ENCODE peak calls at places on chromosomes 5 and 9, in ten cellular contexts. K is SK-N-SH, X is transverse colon, A is HCT116, N is HepG2, Q is sigmoid colon, J is stomach, G is Panc1, I is GM12878, B is spleen. C is an unnamed sample. For H3K9me3, the result is how much of the 10 kb centered on the place peaks cover.

GRCh38 chr5:95647886-95648860 is 1.6 kb downstream of the RFESD start:
- DNase-seq in G (no peak), J (no peak), B (no peak), Q (no peak), N (no peak), K (no peak), A (no peak), I (no peak), X (no peak), C (no peak)

GRCh38 chr9:104091028-104091590 is 3.0 kb upstream of the SMC2 start:
- DNase-seq in A (no peak), B (no peak), N (no peak), X (no peak), G (no peak), Q (no peak), I (no peak), K (no peak), J (no peak), C (no peak)

GRCh38 chr9:114172981-114173833 is 17.9 kb downstream of the COL27A1 start:
- DNase-seq in N (peak), G (no peak), J (no peak), K (no peak), I (no peak), X (no peak), Q (peak), B (peak), A (no peak), C (no peak)

GRCh38 chr5:24535646-24536045 is 109.1 kb downstream of the CDH10 start:
- DNase-seq in K (no peak), N (no peak), B (no peak), G (no peak), I (no peak), X (no peak), Q (no peak), J (no peak), A (no peak), C (no peak)

GRCh38 chr5:141753971-141754713 is 72.1 kb upstream of the ARAP3 start:
- DNase-seq in B (no peak), A (peak), X (no peak), K (no peak), J (peak), G (no peak), Q (no peak), I (no peak), N (no peak), C (no peak)

GRCh38 chr5:140239939-140240700 is 62.8 kb downstream of the PFDN1 start:
- DNase-seq in N (peak), X (peak), G (no peak), J (peak), A (no peak), Q (peak), I (no peak), B (peak), K (peak), C (no peak)

GRCh38 chr5:115946655-115947054 is 15.6 kb upstream of the LVRN start:
- DNase-seq in A (no peak), X (no peak), J (no peak), G (no peak), Q (no peak), I (no peak), K (no peak), N (no peak), B (no peak), C (no peak)

GRCh38 chr9:72958485-72959266 is 5.8 kb upstream of the ALDH1A1 start:
- DNase-seq in B (peak), K (no peak), G (no peak), X (no peak), J (no peak), N (no peak), Q (no peak), A (no peak), I (no peak), C (no peak)

GRCh38 chr5:38420246-38420645 is 136.2 kb downstream of the LIFR start:
- DNase-seq in J (no peak), Q (no peak), N (no peak), B (no peak), K (no peak), A (no peak), G (no peak), I (no peak), X (no peak), C (no peak)

GRCh38 chr9:92325269-92325990 is at the start of the genes CENPP and NOL8:
- DNase-seq in I (peak), Q (peak), J (peak), N (peak), G (peak), A (peak), X (peak), B (peak), K (peak), C (peak)

GRCh38 chr5:108481355-108481931 is 99.5 kb upstream of the FBXL17 start:
- DNase-seq in K (peak), I (peak), B (no peak), G (peak), Q (no peak), A (peak), X (no peak), N (peak), J (no peak), C (no peak)

GRCh38 chr5:174396541-174396940 is 327.8 kb upstream of the MSX2 start:
- DNase-seq in A (no peak), X (no peak), B (no peak), J (no peak), G (no peak), K (no peak), I (no peak), Q (no peak), N (no peak), C (no peak)

GRCh38 chr9:133023117-133023890 is 7.5 kb upstream of the GTF3C5 start:
- DNase-seq in B (no peak), J (peak), A (no peak), X (peak), N (no peak), K (no peak), G (no peak), Q (no peak), I (peak), C (no peak)

GRCh38 chr5:497090-497489 is 27.2 kb downstream of the SLC9A3 start:
- DNase-seq in Q (no peak), J (no peak), B (no peak), X (no peak), I (no peak), G (no peak), K (no peak), N (no peak), A (no peak), C (no peak)

GRCh38 chr9:126057461-126057860 is 269.2 kb upstream of the MVB12B start:
- DNase-seq in K (no peak), Q (peak), I (no peak), G (no peak), A (no peak), J (no peak), N (no peak), X (no peak), B (peak), C (no peak)

GRCh38 chr5:18281947-18282557 is 647.8 kb downstream of the TAF11L14 start:
- DNase-seq in N (peak), A (no peak), B (no peak), J (no peak), Q (no peak), K (peak), X (no peak), G (peak), I (no peak), C (no peak)

GRCh38 chr9:77417570-77417969 is 230.6 kb downstream of the GNA14 start:
- DNase-seq in B (no peak), K (no peak), G (no peak), J (no peak), Q (no peak), A (no peak), I (no peak), X (no peak), N (no peak), C (no peak)

GRCh38 chr9:27771803-27772545 is 198.7 kb upstream of the C9orf72 start:
- DNase-seq in N (no peak), B (no peak), I (no peak), A (no peak), Q (no peak), G (no peak), J (no peak), X (no peak), K (no peak), C (no peak)

GRCh38 chr9:111483419-111483861 is 743 bp downstream of the ECPAS start:
- DNase-seq in K (peak), Q (no peak), B (no peak), N (peak), X (peak), G (no peak), I (no peak), J (no peak), A (no peak), C (no peak)

GRCh38 chr5:1320436-1321344 is 24.2 kb downstream of the CLPTM1L start:
- DNase-seq in N (no peak), X (no peak), G (no peak), J (no peak), A (no peak), I (no peak), K (no peak), B (peak), Q (peak), C (no peak)

GRCh38 chr5:173320259-173320658 is 8.0 kb downstream of the STC2 start:
- DNase-seq in J (no peak), N (no peak), Q (peak), G (no peak), B (peak), I (no peak), K (no peak), X (peak), A (no peak), C (no peak)

GRCh38 chr5:146873186-146873917 is 5.2 kb downstream of the PPP2R2B start:
- DNase-seq in J (no peak), B (no peak), I (no peak), Q (no peak), A (no peak), K (no peak), N (no peak), G (no peak), X (no peak), C (no peak)

GRCh38 chr5:28808967-28809810 is 1770.8 kb upstream of the CDH9 start:
- DNase-seq in B (peak), J (no peak), I (no peak), G (no peak), N (no peak), A (no peak), X (no peak), K (peak), Q (no peak), C (no peak)

GRCh38 chr9:121185774-121186403 is 15.8 kb downstream of the RAB14 start:
- DNase-seq in N (no peak), K (no peak), Q (no peak), J (no peak), G (no peak), A (no peak), I (no peak), X (no peak), B (no peak), C (no peak)

GRCh38 chr5:24644757-24645156 is at the start of gene CDH10:
- DNase-seq in B (no peak), A (no peak), Q (no peak), K (no peak), G (no peak), I (no peak), N (no peak), J (no peak), X (no peak), C (no peak)

GRCh38 chr5:164355267-164355830 is 849.9 kb downstream of the MAT2B start:
- DNase-seq in A (no peak), J (no peak), G (no peak), N (no peak), Q (no peak), I (no peak), B (no peak), K (no peak), X (no peak), C (no peak)

GRCh38 chr9:130989891-130990290 is 19.1 kb upstream of the LAMC3 start:
- DNase-seq in N (no peak), X (no peak), Q (no peak), G (no peak), B (no peak), I (no peak), A (no peak), K (peak), J (no peak), C (no peak)

GRCh38 chr9:135326141-135326540 is 153.4 kb upstream of the PPP1R26 start:
- DNase-seq in Q (no peak), N (no peak), J (no peak), K (no peak), A (no peak), B (no peak), G (no peak), I (no peak), X (no peak), C (no peak)

GRCh38 chr9:93324191-93324834 is 127.2 kb upstream of the FAM120A start:
- DNase-seq in X (no peak), J (no peak), A (no peak), I (no peak), Q (no peak), G (no peak), B (no peak), N (no peak), K (no peak), C (no peak)

GRCh38 chr5:109406719-109407118 is 3.1 kb downstream of the PJA2 start:
- DNase-seq in N (no peak), A (no peak), I (no peak), Q (no peak), X (no peak), B (no peak), J (no peak), G (no peak), K (no peak), C (no peak)

GRCh38 chr5:173917788-173918786 is 29.9 kb downstream of the CPEB4 start:
- DNase-seq in N (peak), Q (peak), K (peak), A (peak), I (peak), B (peak), J (peak), X (peak), G (peak), C (no peak)

GRCh38 chr5:163564321-163564924 is 59.0 kb downstream of the MAT2B start:
- DNase-seq in I (peak), G (peak), J (peak), K (peak), Q (no peak), B (no peak), N (peak), A (peak), X (peak), C (no peak)

DNA sequence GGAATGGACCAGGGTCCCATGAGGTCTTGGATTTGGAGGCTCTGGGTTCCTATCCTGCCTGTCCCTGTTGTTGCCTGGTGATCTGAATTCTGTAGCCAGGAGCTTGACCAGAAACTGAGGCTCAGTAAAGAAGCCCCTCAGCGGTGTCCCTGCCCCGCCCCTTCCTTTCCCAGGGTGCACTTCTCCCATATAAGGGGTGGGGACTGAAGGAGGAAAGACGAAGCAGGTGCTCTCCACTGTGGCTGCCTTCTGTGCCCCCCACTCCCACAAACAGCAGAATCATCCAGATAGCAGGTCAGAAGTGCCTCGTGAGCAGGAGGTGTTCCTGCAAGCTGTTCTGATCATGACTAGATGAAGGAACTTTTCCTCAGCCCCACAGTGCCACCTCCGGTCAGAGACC is 137.1 kb upstream of the KIF2A start:
- DNase-seq in X (no peak), N (no peak), Q (no peak), K (no peak), B (no peak), I (no peak), A (no peak), G (no peak), J (no peak), C (no peak)
- TF ChIP-seq POLR2AphosphoS5 in X (no peak), N (no peak), Q (no peak), K (no peak), B (no peak), I (no peak), A (no peak), G (no peak), J (no peak), C (no peak)

GRCh38 chr5:154086123-154086522 is 47.4 kb downstream of the MFAP3 start:
- DNase-seq in A (no peak), Q (no peak), G (no peak), I (no peak), N (no peak), B (no peak), X (no peak), K (no peak), J (no peak), C (no peak)

GRCh38 chr5:154086641-154087040 is 47.9 kb downstream of the MFAP3 start:
- DNase-seq in I (no peak), G (no peak), A (no peak), K (no peak), N (no peak), X (no peak), B (no peak), J (no peak), Q (no peak), C (no peak)

GRCh38 chr5:154090656-154091055 is 51.9 kb downstream of the MFAP3 start:
- DNase-seq in Q (no peak), N (no peak), J (no peak), B (no peak), K (no peak), A (no peak), X (no peak), I (no peak), G (no peak), C (no peak)

GRCh38 chr5:154087260-154087659 is 48.5 kb downstream of the MFAP3 start:
- DNase-seq in A (no peak), B (no peak), X (no peak), J (no peak), K (no peak), N (no peak), G (no peak), Q (no peak), I (no peak), C (no peak)

GRCh38 chr5:154088801-154089200 is 50.0 kb downstream of the MFAP3 start:
- DNase-seq in K (no peak), A (no peak), Q (no peak), B (no peak), J (no peak), I (no peak), N (no peak), G (no peak), X (no peak), C (no peak)
- H3K9me3 ChIP-seq in K (under half), A (under half), Q (under half), B (under half), J (under half), I (under half), N (under half), G (under half), X (under half), C (under half)

GRCh38 chr9:83511051-83511450 is 27.1 kb downstream of the FRMD3 start:
- DNase-seq in G (no peak), A (no peak), N (no peak), X (no peak), J (no peak), I (peak), Q (no peak), K (no peak), B (no peak), C (no peak)
- TF ChIP-seq CTCF in G (no peak), A (no peak), N (no peak), X (no peak), J (no peak), I (no peak), Q (no peak), K (no peak), B (no peak), C (no peak)

DNA sequence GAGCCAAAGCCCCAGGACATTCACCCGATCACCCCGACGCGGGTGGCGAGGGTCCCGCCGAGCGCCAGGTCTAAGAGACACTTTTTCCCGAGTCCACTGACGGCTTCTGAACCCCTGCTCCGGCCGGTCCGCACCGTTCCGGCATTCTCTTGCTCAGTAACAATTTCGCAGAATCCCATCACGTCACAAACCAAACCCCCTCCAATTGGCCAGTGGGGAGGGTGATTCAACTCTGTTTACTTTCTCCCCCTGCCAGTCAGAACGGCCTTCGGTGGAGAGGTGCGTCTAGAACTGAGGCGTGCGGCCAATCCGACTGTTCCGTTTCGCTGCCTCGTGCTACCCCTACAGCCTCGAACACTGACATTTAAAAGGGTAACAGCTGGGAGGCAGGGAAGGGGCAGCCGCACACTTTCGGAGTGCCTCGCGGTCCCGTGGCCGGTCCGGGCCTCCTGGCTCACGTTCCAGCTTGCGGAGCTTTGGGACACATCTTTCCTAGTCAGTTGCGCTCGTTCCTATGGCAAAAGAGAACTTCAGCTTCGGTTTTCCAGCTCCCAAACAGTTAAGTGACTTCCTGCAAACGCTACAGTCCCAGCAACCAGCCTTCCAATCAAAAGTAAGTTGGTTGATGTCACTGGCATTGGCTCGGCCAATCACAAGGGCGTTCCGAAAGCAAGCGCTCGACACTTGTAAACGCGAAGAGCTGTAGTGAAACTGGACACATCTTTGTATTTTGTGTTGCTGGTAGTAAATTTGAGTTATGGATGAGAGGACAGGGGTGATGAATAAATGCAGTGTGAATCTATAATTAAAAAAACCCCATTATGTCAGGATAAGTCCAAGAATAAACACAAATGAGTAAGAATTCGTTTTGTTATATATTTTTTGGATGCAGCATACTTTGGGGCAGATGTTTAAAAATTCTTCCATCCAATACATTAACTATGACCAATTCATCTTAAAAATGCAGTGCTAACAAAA is at the start of gene KLF9:
- DNase-seq in J (peak), G (peak), K (peak), I (peak), N (peak), A (peak), Q (peak), B (peak), X (peak), C (peak)
- TF ChIP-seq POLR2AphosphoS5 in J (peak), G (no peak), K (peak), I (peak), N (peak), A (no peak), Q (peak), B (peak), X (peak), C (peak)

GRCh38 chr5:180850434-180851078 is 10.5 kb downstream of the ZFP62 start:
- DNase-seq in I (no peak), N (no peak), A (no peak), K (no peak), B (no peak), Q (no peak), J (no peak), X (no peak), G (no peak), C (no peak)
- H3K9me3 ChIP-seq in I (under half), N (under half), A (under half), K (under half), B (under half), Q (under half), J (under half), X (under half), G (half or more), C (under half)

GRCh38 chr9:109182940-109183798 is 16.1 kb upstream of the FRRS1L start:
- DNase-seq in X (peak), I (no peak), B (no peak), J (peak), G (no peak), N (peak), A (peak), K (peak), Q (no peak), C (no peak)
- TF ChIP-seq CTCF in X (peak), I (peak), B (no peak), J (peak), G (peak), N (peak), A (peak), K (peak), Q (no peak), C (no peak)